ENCODE peak calls at places on chromosomes 7 and 10, in nine cellular contexts. I is stimulated activated CD8-positive, alpha-beta memory T cell treated with anti-CD3 and anti-CD28 coated beads, Interleukin-4, amount 100 ng/mL, for 48 hours; L is iris pigment epithelial cell; Q is RWPE1; N is skeletal muscle cell; C is sigmoid colon; D is effector memory CD4-positive, alpha-beta T cell; G is NCI-H1092; T is fibroblast of villous mesenchyme. M is an unnamed sample.

GRCh38 chr10:25226775-25227682 is 52.2 kb downstream of the GPR158 start:
- DNase-seq in I (no peak), L (peak; percentile 51), Q (peak; percentile 19), N (peak; percentile 1), C (no peak), D (no peak), G (peak; percentile 3), T (peak; percentile 31), M (peak; percentile 71)

GRCh38 chr10:71985542-71986250 is 21.5 kb downstream of the CHST3 start:
- DNase-seq in I (no peak), L (peak; percentile 78), Q (no peak), N (peak; percentile 87), C (no peak), D (no peak), G (no peak), T (peak; percentile 79), M (no peak)

GRCh38 chr7:16564023-16564380 is 37.4 kb downstream of the LRRC72 start:
- DNase-seq in I (no peak), L (no peak), Q (no peak), N (no peak), C (no peak), D (no peak), G (no peak), T (no peak), M (no peak)

GRCh38 chr10:114816308-114816707 is 5.3 kb upstream of the FHIP2A start:
- DNase-seq in I (no peak), L (no peak), Q (no peak), N (no peak), C (no peak), D (no peak), G (no peak), T (no peak), M (no peak)

GRCh38 chr7:140048138-140048537 is 14.6 kb downstream of the PARP12 start:
- DNase-seq in I (no peak), L (no peak), Q (no peak), N (no peak), C (no peak), D (no peak), G (no peak), T (no peak), M (no peak)

GRCh38 chr7:17304926-17305325 is 6.5 kb downstream of the AHR start:
- DNase-seq in I (no peak), L (peak; percentile 88), Q (peak; percentile 56), N (peak; percentile 71), C (no peak), D (no peak), G (no peak), T (peak; percentile 82), M (peak; percentile 60)

GRCh38 chr10:119256030-119256429 is 48.7 kb downstream of the GRK5 start:
- DNase-seq in I (no peak), L (no peak), Q (no peak), N (no peak), C (no peak), D (no peak), G (no peak), T (no peak), M (no peak)

GRCh38 chr7:146375155-146375554 is 258.6 kb downstream of the CNTNAP2 start:
- DNase-seq in I (no peak), L (no peak), Q (no peak), N (no peak), C (no peak), D (no peak), G (no peak), T (no peak), M (no peak)

GRCh38 chr10:30199376-30200018 is 140.1 kb upstream of the JCAD start:
- DNase-seq in I (no peak), L (no peak), Q (no peak), N (no peak), C (no peak), D (no peak), G (no peak), T (no peak), M (no peak)

GRCh38 chr7:114789942-114790341 is 132.0 kb upstream of the MDFIC start:
- DNase-seq in I (no peak), L (peak; percentile 88), Q (peak; percentile 77), N (peak; percentile 92), C (no peak), D (no peak), G (no peak), T (peak; percentile 36), M (peak; percentile 50)

GRCh38 chr10:119104653-119105024 is 726 bp downstream of the DENND10 start:
- DNase-seq in I (peak; percentile 42), L (peak; percentile 23), Q (no peak), N (no peak), C (peak; percentile 69), D (no peak), G (no peak), T (peak; percentile 48), M (peak; percentile 23)

GRCh38 chr10:77321868-77322267 is 315.7 kb downstream of the KCNMA1 start:
- DNase-seq in I (no peak), L (no peak), Q (no peak), N (no peak), C (no peak), D (no peak), G (no peak), T (no peak), M (no peak)

GRCh38 chr10:19845963-19846362 is 29.7 kb downstream of the PLXDC2 start:
- DNase-seq in I (no peak), L (no peak), Q (peak; percentile 10), N (no peak), C (no peak), D (no peak), G (no peak), T (no peak), M (no peak)

GRCh38 chr10:77247076-77247561 is 390.5 kb downstream of the KCNMA1 start:
- DNase-seq in I (no peak), L (peak; percentile 88), Q (no peak), N (no peak), C (no peak), D (no peak), G (no peak), T (peak; percentile 83), M (no peak)

GRCh38 chr7:38834357-38834756 is 74.6 kb downstream of the VPS41 start:
- DNase-seq in I (no peak), L (no peak), Q (no peak), N (no peak), C (no peak), D (no peak), G (no peak), T (no peak), M (no peak)

GRCh38 chr10:13651969-13652720 is 65.4 kb downstream of the PRPF18 start:
- DNase-seq in I (peak; percentile 47), L (no peak), Q (peak; percentile 10), N (no peak), C (no peak), D (no peak), G (no peak), T (no peak), M (no peak)

GRCh38 chr7:156667110-156667436 is 26.5 kb downstream of the RNF32 start:
- DNase-seq in I (no peak), L (no peak), Q (no peak), N (no peak), C (no peak), D (no peak), G (no peak), T (no peak), M (no peak)

GRCh38 chr10:88042162-88043100 is 179.0 kb downstream of the PTEN start:
- DNase-seq in I (no peak), L (peak; percentile 84), Q (peak; percentile 87), N (peak; percentile 61), C (peak; percentile 65), D (no peak), G (no peak), T (peak; percentile 95), M (no peak)

GRCh38 chr10:86964061-86964846 is 4.0 kb upstream of the ADIRF start:
- DNase-seq in I (no peak), L (no peak), Q (no peak), N (no peak), C (peak; percentile 63), D (no peak), G (no peak), T (no peak), M (no peak)

GRCh38 chr10:129041916-129042315 is 425.1 kb upstream of the MGMT start:
- DNase-seq in I (no peak), L (no peak), Q (no peak), N (no peak), C (no peak), D (no peak), G (no peak), T (no peak), M (no peak)

GRCh38 chr10:83166344-83166743 is 973.0 kb upstream of the GHITM start:
- DNase-seq in I (no peak), L (no peak), Q (no peak), N (no peak), C (no peak), D (no peak), G (no peak), T (no peak), M (peak; percentile 44)

GRCh38 chr7:149741629-149742028 is 31.8 kb downstream of the ZNF467 start:
- DNase-seq in I (no peak), L (no peak), Q (no peak), N (no peak), C (no peak), D (no peak), G (peak; percentile 13), T (no peak), M (peak; percentile 48)

GRCh38 chr7:130912910-130913720 is 179.1 kb upstream of the KLF14 start:
- DNase-seq in I (peak; percentile 85), L (peak; percentile 99), Q (peak; percentile 80), N (peak; percentile 93), C (peak; percentile 86), D (peak; percentile 87), G (no peak), T (peak; percentile 98), M (peak; percentile 100)

GRCh38 chr10:96665306-96665705 is 55.0 kb downstream of the PIK3AP1 start:
- DNase-seq in I (no peak), L (peak; percentile 84), Q (no peak), N (no peak), C (no peak), D (no peak), G (no peak), T (peak; percentile 39), M (no peak)

GRCh38 chr10:26214004-26214403 is 2.6 kb upstream of the GAD2 start:
- DNase-seq in I (no peak), L (no peak), Q (no peak), N (no peak), C (no peak), D (no peak), G (peak; percentile 77), T (no peak), M (no peak)

GRCh38 chr7:40986351-40986873 is 716.5 kb downstream of the INHBA start:
- DNase-seq in I (no peak), L (peak; percentile 93), Q (no peak), N (peak; percentile 92), C (no peak), D (no peak), G (no peak), T (peak; percentile 94), M (no peak)

GRCh38 chr7:130090745-130091532 is 20.6 kb downstream of the KLHDC10 start:
- DNase-seq in I (no peak), L (no peak), Q (no peak), N (no peak), C (no peak), D (no peak), G (no peak), T (no peak), M (no peak)

GRCh38 chr10:42949287-42949686 is 127.6 kb upstream of the RET start:
- DNase-seq in I (no peak), L (no peak), Q (no peak), N (no peak), C (no peak), D (no peak), G (no peak), T (no peak), M (no peak)

GRCh38 chr7:19392246-19392645 is 247.0 kb upstream of the FERD3L start:
- DNase-seq in I (no peak), L (peak; percentile 95), Q (peak; percentile 8), N (peak; percentile 80), C (no peak), D (no peak), G (no peak), T (peak; percentile 74), M (no peak)

GRCh38 chr10:92483539-92483938 is 90.4 kb downstream of the IDE start:
- DNase-seq in I (no peak), L (no peak), Q (no peak), N (no peak), C (no peak), D (no peak), G (no peak), T (no peak), M (no peak)

M was measured in RKO.